ENCODE peak calls at places on chromosomes 7 and 10, in six cellular contexts. C is HFF-Myc, U is IMR-90, M is fibroblast of lung, L is cardiac muscle cell, A is NB4. R is an unnamed sample.

GRCh38 chr7:129574487-129574886 is 37.0 kb upstream of the NRF1 start:
- DNase-seq in A (no peak), U (peak), C (peak), M (peak), L (no peak), R (peak)

GRCh38 chr7:141433698-141434097 is 117.5 kb upstream of the AGK start:
- DNase-seq in M (no peak), U (no peak), A (no peak), L (no peak), C (no peak), R (no peak)

GRCh38 chr10:69087600-69088470 is at the start of gene SRGN:
- DNase-seq in L (no peak), M (peak), U (peak), A (peak), C (no peak), R (peak)

GRCh38 chr10:13690281-13690825 is 103.6 kb downstream of the PRPF18 start:
- DNase-seq in C (no peak), U (no peak), A (no peak), L (no peak), M (no peak), R (peak)

GRCh38 chr7:39880556-39880955 is 69.5 kb upstream of the CDK13 start:
- DNase-seq in A (no peak), L (no peak), U (peak), M (peak), C (no peak), R (no peak)

GRCh38 chr7:124399941-124400340 is 365.7 kb downstream of the GPR37 start:
- DNase-seq in U (no peak), L (no peak), C (no peak), M (no peak), A (no peak), R (no peak)

GRCh38 chr10:121721257-121721656 is 123.0 kb upstream of the FGFR2 start:
- DNase-seq in L (no peak), A (no peak), M (no peak), U (no peak), C (no peak), R (no peak)

GRCh38 chr10:18777258-18777657 is 118.0 kb downstream of the ARL5B start:
- DNase-seq in C (no peak), A (no peak), M (no peak), L (no peak), U (no peak), R (no peak)

GRCh38 chr7:2845193-2845592 is 1.1 kb upstream of the GNA12 start:
- DNase-seq in A (no peak), L (no peak), M (no peak), U (no peak), C (no peak), R (no peak)

GRCh38 chr10:33211123-33211878 is 123.2 kb downstream of the NRP1 start:
- DNase-seq in C (peak), L (no peak), U (peak), M (peak), A (no peak), R (peak)

GRCh38 chr10:69097729-69098128 is 9.8 kb downstream of the SRGN start:
- DNase-seq in C (no peak), L (no peak), U (no peak), A (peak), M (peak), R (no peak)

GRCh38 chr10:3530346-3531096 is 254.5 kb downstream of the KLF6 start:
- DNase-seq in M (no peak), U (peak), C (no peak), L (no peak), A (no peak), R (no peak)

GRCh38 chr7:128790297-128791037 is 1.3 kb upstream of the CCDC136 start:
- DNase-seq in C (no peak), M (no peak), U (no peak), L (no peak), A (no peak), R (no peak)

GRCh38 chr7:362416-363096 is 72.6 kb downstream of the FOXL3 start:
- DNase-seq in U (peak), M (peak), A (peak), C (no peak), L (no peak), R (no peak)

GRCh38 chr7:72272479-72272878 is 139.7 kb downstream of the CALN1 start:
- DNase-seq in M (no peak), U (no peak), A (no peak), C (no peak), L (no peak), R (no peak)

GRCh38 chr10:109939253-109939961 is 16.1 kb upstream of the XPNPEP1 start:
- DNase-seq in C (no peak), U (no peak), L (no peak), M (no peak), A (no peak), R (no peak)

GRCh38 chr7:128783143-128783799 is 7.7 kb upstream of the OPN1SW start:
- DNase-seq in M (peak), C (peak), L (peak), A (peak), U (peak), R (peak)

GRCh38 chr10:71179382-71179781 is 33.0 kb upstream of the UNC5B start:
- DNase-seq in L (no peak), C (no peak), A (no peak), M (no peak), U (no peak), R (no peak)

GRCh38 chr7:28550580-28551205 is 138.4 kb downstream of the CREB5 start:
- DNase-seq in M (no peak), C (no peak), A (no peak), L (no peak), U (no peak), R (no peak)

GRCh38 chr7:111718886-111719285 is 156.6 kb upstream of the IMMP2L start:
- DNase-seq in U (no peak), M (no peak), C (no peak), L (no peak), A (no peak), R (no peak)

GRCh38 chr10:86945361-86946214 is 11.8 kb downstream of the MMRN2 start:
- DNase-seq in U (no peak), A (no peak), L (peak), C (no peak), M (no peak), R (peak)

GRCh38 chr10:81071087-81071796 is 533.5 kb downstream of the SH2D4B start:
- DNase-seq in C (no peak), A (no peak), M (no peak), L (no peak), U (no peak), R (no peak)

GRCh38 chr10:99316374-99316773 is 12.8 kb upstream of the CNNM1 start:
- DNase-seq in A (no peak), U (no peak), C (no peak), L (no peak), M (no peak), R (no peak)

GRCh38 chr10:129756912-129757861 is 206.9 kb downstream of the EBF3 start:
- DNase-seq in M (no peak), U (no peak), L (no peak), A (peak), C (no peak), R (no peak)

GRCh38 chr10:13724484-13724883 is 137.7 kb downstream of the PRPF18 start:
- DNase-seq in A (no peak), U (peak), C (peak), L (no peak), M (peak), R (no peak)

GRCh38 chr7:69256634-69257081 is 341.6 kb upstream of the AUTS2 start:
- DNase-seq in U (no peak), C (no peak), A (no peak), L (no peak), M (no peak), R (no peak)

GRCh38 chr10:90969947-90970673 is 49.2 kb upstream of the ANKRD1 start:
- DNase-seq in U (peak), L (peak), A (no peak), M (peak), C (no peak), R (peak)

GRCh38 chr10:59536151-59536550 is 173.5 kb downstream of the SLC16A9 start:
- DNase-seq in U (peak), C (peak), L (no peak), A (no peak), M (peak), R (peak)

GRCh38 chr10:106973301-106973700 is 191.2 kb downstream of the SORCS1 start:
- DNase-seq in A (no peak), C (no peak), M (no peak), U (no peak), L (no peak), R (no peak)
- TF ChIP-seq CTCF in A (no peak), C (no peak), M (no peak), U (no peak), L (no peak), R (no peak)

GRCh38 chr7:101453617-101454016 is 90.9 kb downstream of the COL26A1 start:
- DNase-seq in C (no peak), A (no peak), U (no peak), M (no peak), L (no peak), R (no peak)

DNA sequence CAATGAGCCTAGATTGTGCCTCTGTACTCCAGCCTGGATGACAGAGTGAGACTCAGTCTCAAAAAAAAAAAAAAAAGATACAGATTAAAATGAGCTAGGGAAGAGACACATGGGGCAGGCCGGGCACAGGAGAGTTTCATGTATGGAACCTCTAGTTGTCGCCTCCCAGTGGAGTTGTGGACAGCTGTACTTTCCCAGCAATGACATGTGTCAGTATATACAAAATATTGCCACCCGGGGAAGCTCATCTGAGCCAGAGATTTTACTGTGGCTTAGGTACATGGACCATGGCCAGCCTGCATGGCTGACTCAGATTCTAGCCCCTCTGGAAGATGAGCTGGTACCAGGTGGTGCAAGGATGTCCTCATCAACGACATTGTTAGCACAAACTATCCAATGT is 87.4 kb downstream of the COL26A1 start:
- DNase-seq in C (no peak), U (no peak), M (no peak), A (peak), L (no peak), R (no peak)
- H3K4me3 ChIP-seq in C (no peak), U (no peak), M (no peak), A (no peak), L (no peak), R (no peak)

DNA sequence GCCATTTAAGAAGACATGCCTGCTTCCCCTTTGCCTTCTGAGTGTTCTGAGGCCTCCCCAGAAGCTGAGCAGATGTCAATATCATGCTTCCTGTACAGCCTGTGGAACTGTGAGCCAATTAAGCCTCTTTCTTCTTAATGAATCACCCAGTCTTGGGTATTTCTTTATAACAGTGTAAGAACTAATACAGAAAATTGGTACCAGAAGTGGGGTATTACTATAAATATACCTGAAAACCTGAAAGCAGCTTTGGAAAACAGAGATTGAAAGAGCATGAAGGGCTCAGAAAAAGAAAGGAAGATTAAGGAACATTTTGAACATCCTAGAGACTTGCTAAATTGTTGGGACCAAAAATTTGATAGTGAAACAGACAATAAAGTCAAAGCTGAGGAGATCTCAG is 12.0 kb upstream of the RNF32 start:
- DNase-seq in A (no peak), U (no peak), L (no peak), C (no peak), M (no peak), R (no peak)
- TF ChIP-seq CTCF in A (no peak), U (no peak), L (no peak), C (no peak), M (no peak), R (no peak)

DNA sequence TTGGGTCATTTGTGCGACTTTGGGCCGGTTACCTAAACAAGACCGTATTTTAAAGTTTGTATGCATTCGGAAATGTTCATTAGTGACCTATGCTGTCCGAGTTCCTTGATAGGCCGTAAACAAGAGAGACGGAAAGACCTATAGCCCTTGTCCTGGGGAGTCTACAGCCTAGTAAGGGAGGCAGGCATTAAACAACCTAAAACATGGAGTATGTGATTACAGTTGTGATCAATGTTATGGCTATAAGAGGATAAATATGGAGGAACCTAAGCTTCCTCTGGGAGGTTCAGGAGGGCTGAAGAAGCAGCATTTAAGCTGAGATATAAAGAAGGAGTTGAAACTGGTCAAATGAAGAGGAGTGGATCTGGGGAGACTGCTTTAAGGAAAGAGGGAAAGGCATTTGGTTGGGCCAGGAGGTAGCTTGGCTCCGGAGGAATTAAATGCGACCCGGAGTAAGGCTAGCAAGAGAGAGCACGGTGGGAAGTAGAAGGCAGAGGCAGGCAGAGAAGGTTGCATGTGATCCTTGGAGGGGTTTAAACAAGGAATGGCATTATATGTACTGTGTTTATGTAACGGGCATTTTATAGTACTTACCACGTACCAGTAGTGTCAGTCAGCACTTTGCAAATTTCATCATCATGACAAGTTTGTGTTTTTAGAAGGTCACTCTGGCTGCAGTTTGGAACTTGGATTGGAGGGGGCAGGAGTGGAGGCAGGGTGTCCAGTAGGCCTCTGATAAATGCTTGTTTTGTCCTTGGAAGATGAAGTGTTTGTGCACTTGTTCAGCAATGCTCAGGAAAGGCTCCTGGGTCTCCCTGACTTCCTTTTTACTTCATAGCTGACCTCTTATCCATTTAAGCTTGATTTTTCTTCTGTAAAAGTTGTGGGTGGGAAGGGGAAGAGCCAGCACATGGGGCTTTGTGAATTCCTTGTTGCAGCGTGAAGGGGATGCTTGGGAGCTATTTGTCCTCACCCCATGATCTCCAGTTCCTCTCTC is 1.0 kb upstream of the AVPI1 start:
- DNase-seq in L (no peak), U (peak), M (peak), A (peak), C (no peak), R (peak)
- H3K4me3 ChIP-seq in L (peak), U (peak), M (no peak), A (peak), C (peak), R (peak)

DNA sequence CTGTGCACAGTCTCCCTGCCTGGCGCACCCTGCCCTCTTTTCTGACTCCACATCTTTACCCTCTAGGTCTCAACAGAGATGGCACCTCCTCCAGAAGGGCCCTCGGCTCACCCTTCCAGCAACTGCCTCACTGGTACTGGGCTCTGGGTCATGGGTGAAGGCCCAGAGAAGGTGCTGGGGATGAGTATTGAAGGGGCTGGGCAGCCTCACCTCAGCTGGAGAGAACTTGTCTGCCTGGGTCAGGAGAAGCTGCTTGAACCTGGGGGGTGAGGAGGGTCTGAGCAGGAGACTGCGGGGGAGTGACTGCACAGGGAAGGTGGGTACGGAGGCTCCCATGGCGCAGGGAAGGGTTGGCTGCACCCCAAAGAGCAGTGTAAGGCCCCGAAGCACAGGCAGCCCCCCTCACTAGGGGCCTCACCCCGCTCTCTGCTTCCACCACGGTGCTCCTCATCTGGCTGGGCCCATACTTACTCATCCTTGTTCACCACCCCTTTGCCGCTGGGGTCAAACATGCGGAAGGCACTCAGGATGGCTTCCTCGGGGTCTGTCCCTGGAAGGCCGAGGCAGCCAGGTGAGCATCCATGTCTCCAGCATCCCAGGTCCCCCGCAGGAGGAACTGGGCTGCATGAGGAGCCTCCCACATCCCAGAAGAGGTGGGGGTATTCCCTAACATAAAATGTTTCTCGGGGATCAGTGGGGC is 1.7 kb downstream of the MYL7 start:
- DNase-seq in U (no peak), L (no peak), C (no peak), M (no peak), A (no peak), R (no peak)
- TF ChIP-seq CTCF in U (no peak), L (no peak), C (no peak), M (no peak), A (no peak), R (no peak)

GRCh38 chr7:27185013-27185707 is at the start of gene HOXA11:
- DNase-seq in A (peak), C (peak), M (peak), L (no peak), U (peak), R (no peak)
- H3K4me3 ChIP-seq in A (peak), C (peak), M (peak), L (peak), U (peak), R (peak)

DNA sequence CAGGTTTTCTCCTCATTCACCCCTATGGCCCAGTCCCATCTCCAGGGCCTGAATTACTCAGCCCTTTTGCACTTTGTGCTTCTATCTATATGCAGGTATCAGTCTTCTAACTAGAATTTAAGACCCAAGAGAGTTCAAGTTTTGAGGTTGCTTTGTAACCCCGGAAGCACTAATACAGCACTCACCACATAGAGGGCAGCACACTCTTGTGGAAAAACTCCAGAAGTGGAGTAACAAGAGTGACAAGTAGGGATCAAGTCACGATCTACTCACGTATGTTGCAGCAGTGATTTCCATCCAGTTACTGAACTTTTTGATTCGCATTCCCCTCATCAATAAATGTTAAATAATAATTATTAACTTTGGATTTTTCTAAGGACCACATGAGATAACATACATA is 151.0 kb downstream of the CHCHD3 start:
- DNase-seq in M (peak), L (peak), A (peak), U (peak), C (no peak), R (no peak)
- TF ChIP-seq CTCF in M (peak), L (peak), A (peak), U (peak), C (peak), R (peak)

GRCh38 chr7:70599446-70600190 is 532.3 kb upstream of the GALNT17 start:
- DNase-seq in M (no peak), C (no peak), L (no peak), U (no peak), A (no peak), R (no peak)

GRCh38 chr7:70598976-70599375 is 533.0 kb upstream of the GALNT17 start:
- DNase-seq in L (no peak), C (no peak), U (no peak), M (no peak), A (peak), R (peak)

GRCh38 chr7:70597071-70597470 is 534.9 kb upstream of the GALNT17 start:
- DNase-seq in C (no peak), U (no peak), A (no peak), M (no peak), L (no peak), R (no peak)

GRCh38 chr7:70595741-70596574 is 536.0 kb upstream of the GALNT17 start:
- DNase-seq in M (no peak), C (no peak), L (peak), A (no peak), U (no peak), R (no peak)

GRCh38 chr7:70596575-70596891 is 535.4 kb upstream of the GALNT17 start:
- DNase-seq in U (no peak), M (no peak), L (no peak), A (no peak), C (no peak), R (no peak)
- H3K4me3 ChIP-seq in U (no peak), M (no peak), L (peak), A (no peak), C (no peak), R (peak)

GRCh38 chr10:124364674-124365073 is 54.0 kb downstream of the OAT start:
- DNase-seq in A (no peak), U (no peak), L (no peak), C (no peak), M (no peak), R (no peak)
- TF ChIP-seq CTCF in A (no peak), U (no peak), L (no peak), C (no peak), M (no peak), R (no peak)

DNA sequence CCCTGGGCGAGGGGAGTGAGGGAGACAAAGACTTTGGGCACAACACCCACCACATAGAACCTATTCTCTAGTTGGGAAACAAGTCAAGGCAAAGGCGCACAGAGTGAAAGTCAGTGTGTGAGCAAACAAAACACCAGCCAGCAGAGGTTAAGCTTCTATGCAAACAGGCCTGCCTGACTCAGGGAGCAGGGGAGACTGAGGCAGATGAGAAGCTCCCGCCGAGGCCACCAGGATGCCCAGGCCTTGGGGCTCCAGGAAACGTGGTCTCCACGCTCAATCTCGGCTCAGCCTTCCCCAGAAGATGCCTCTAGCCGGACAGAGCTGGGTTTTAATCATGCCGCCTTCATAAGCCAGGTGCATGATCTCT is 74.1 kb upstream of the KCNMA1 start:
- DNase-seq in U (no peak), M (no peak), A (no peak), L (no peak), C (no peak), R (no peak)
- H3K4me3 ChIP-seq in U (no peak), M (no peak), A (no peak), L (no peak), C (no peak), R (no peak)

R was measured in astrocyte of the spinal cord.